ENCODE peak calls at places on chromosome 4, in six cellular contexts. E is A549; Z is Calu3; N is naive thymus-derived CD4-positive, alpha-beta T cell; M is choroid plexus epithelial cell; B is tibial artery. P is an unnamed sample.

GRCh38 chr4:47469951-47470350 is 6.4 kb upstream of the COMMD8 start:
- DNase-seq in E (no peak), Z (no peak), N (no peak), M (peak), B (no peak), P (no peak)

GRCh38 chr4:158535130-158535614 is 13.5 kb downstream of the RXFP1 start:
- DNase-seq in E (peak), Z (no peak), N (no peak), M (peak), B (no peak), P (no peak)

GRCh38 chr4:83115000-83115399 is 471 bp upstream of the PLAC8 start:
- DNase-seq in E (no peak), Z (no peak), N (no peak), M (peak), B (no peak), P (no peak)

GRCh38 chr4:110532901-110533589 is 57.1 kb downstream of the ENPEP start:
- DNase-seq in E (no peak), Z (no peak), N (no peak), M (no peak), B (no peak), P (no peak)

GRCh38 chr4:67288964-67289363 is 256.3 kb downstream of the CENPC start:
- DNase-seq in E (peak), Z (peak), N (no peak), M (peak), B (no peak), P (peak)

GRCh38 chr4:185212566-185212965 is 3.2 kb downstream of the SNX25 start:
- DNase-seq in E (no peak), Z (no peak), N (no peak), M (peak), B (no peak), P (no peak)

GRCh38 chr4:8694226-8694625 is 101.7 kb downstream of the CPZ start:
- DNase-seq in E (no peak), Z (no peak), N (no peak), M (no peak), B (no peak), P (no peak)

GRCh38 chr4:57048590-57049304 is 61.4 kb downstream of the IGFBP7 start:
- DNase-seq in E (no peak), Z (no peak), N (no peak), M (no peak), B (no peak), P (no peak)

GRCh38 chr4:14681330-14681729 is 321.0 kb upstream of the CPEB2 start:
- DNase-seq in E (no peak), Z (no peak), N (no peak), M (no peak), B (no peak), P (no peak)

GRCh38 chr4:81352476-81352875 is 119.2 kb downstream of the RASGEF1B start:
- DNase-seq in E (no peak), Z (no peak), N (no peak), M (peak), B (no peak), P (no peak)

GRCh38 chr4:12729384-12729783 is 754.8 kb downstream of the RAB28 start:
- DNase-seq in E (peak), Z (no peak), N (no peak), M (peak), B (no peak), P (no peak)

GRCh38 chr4:1294891-1295290 is 5.2 kb downstream of the MAEA start:
- DNase-seq in E (no peak), Z (no peak), N (no peak), M (no peak), B (no peak), P (no peak)

GRCh38 chr4:104015680-104016079 is 295.9 kb upstream of the TACR3 start:
- DNase-seq in E (peak), Z (no peak), N (no peak), M (peak), B (no peak), P (no peak)

GRCh38 chr4:89519771-89520170 is 212.2 kb upstream of the GPRIN3 start:
- DNase-seq in E (no peak), Z (no peak), N (no peak), M (no peak), B (no peak), P (no peak)

GRCh38 chr4:7807351-7807921 is 132.2 kb downstream of the AFAP1 start:
- DNase-seq in E (no peak), Z (no peak), N (no peak), M (no peak), B (no peak), P (no peak)

GRCh38 chr4:148399004-148399403 is 43.2 kb downstream of the NR3C2 start:
- DNase-seq in E (no peak), Z (no peak), N (no peak), M (no peak), B (no peak), P (no peak)